ENCODE peak calls at places on chromosomes 5 and 9, in four cellular contexts. H is osteoblast; P is CD4-positive, CD25-positive, alpha-beta regulatory T cell; M is cardiac muscle cell. R is an unnamed sample.

GRCh38 chr5:163867738-163868137 is 362.3 kb downstream of the MAT2B start:
- DNase-seq in H (no peak), P (no peak), M (peak; percentile 70), R (no peak)

GRCh38 chr5:95050708-95051107 is 234.2 kb downstream of the MCTP1 start:
- DNase-seq in H (no peak), P (no peak), M (no peak), R (no peak)

GRCh38 chr5:115375922-115376321 is 79.5 kb upstream of the CCDC112 start:
- DNase-seq in H (no peak), P (no peak), M (no peak), R (no peak)

GRCh38 chr9:131752231-131752884 is 12.5 kb upstream of the RAPGEF1 start:
- DNase-seq in H (no peak), P (no peak), M (no peak), R (no peak)

GRCh38 chr5:151082274-151082902 is 1.6 kb upstream of the TNIP1 start:
- DNase-seq in H (no peak), P (no peak), M (peak; percentile 46), R (no peak)

GRCh38 chr5:34833991-34834793 is 4.8 kb upstream of the TTC23L start:
- DNase-seq in H (no peak), P (no peak), M (peak; percentile 76), R (no peak)

GRCh38 chr9:88387035-88387732 is 1.1 kb upstream of the SPIN1 start:
- DNase-seq in H (peak; percentile 82), P (no peak), M (peak; percentile 66), R (peak; percentile 25)

GRCh38 chr5:126849101-126849678 is 72.3 kb downstream of the LMNB1 start:
- DNase-seq in H (no peak), P (no peak), M (peak; percentile 84), R (no peak)

GRCh38 chr9:16294371-16294770 is 576.1 kb downstream of the BNC2 start:
- DNase-seq in H (no peak), P (no peak), M (peak; percentile 77), R (no peak)

GRCh38 chr9:32525506-32525905 is 490 bp downstream of the RIGI start:
- DNase-seq in H (no peak), P (no peak), M (peak; percentile 9), R (no peak)

GRCh38 chr5:69138796-69139195 is 28.2 kb upstream of the CCNB1 start:
- DNase-seq in H (no peak), P (no peak), M (no peak), R (no peak)

GRCh38 chr5:154607746-154608145 is 129.7 kb upstream of the HAND1 start:
- DNase-seq in H (peak; percentile 41), P (no peak), M (no peak), R (no peak)

GRCh38 chr5:58648846-58649245 is 66.0 kb downstream of the RAB3C start:
- DNase-seq in H (peak; percentile 13), P (no peak), M (no peak), R (no peak)

GRCh38 chr9:93475856-93476255 is 22.5 kb upstream of the FAM120AOS start:
- DNase-seq in H (no peak), P (no peak), M (no peak), R (no peak)

GRCh38 chr5:61000887-61001286 is 55.9 kb downstream of the NDUFAF2 start:
- DNase-seq in H (peak; percentile 8), P (no peak), M (no peak), R (no peak)

GRCh38 chr5:132013711-132014110 is 2.3 kb upstream of the ACSL6 start:
- DNase-seq in H (no peak), P (no peak), M (no peak), R (peak; percentile 19)

GRCh38 chr5:322281-322941 is 897 bp downstream of the AHRR start:
- DNase-seq in H (peak; percentile 90), P (no peak), M (peak; percentile 24), R (no peak)

GRCh38 chr5:78597858-78598415 is 50.6 kb downstream of the LHFPL2 start:
- DNase-seq in H (no peak), P (no peak), M (peak; percentile 80), R (no peak)

GRCh38 chr5:85132269-85132668 is 747.6 kb upstream of the EDIL3 start:
- DNase-seq in H (no peak), P (no peak), M (peak; percentile 2), R (no peak)

GRCh38 chr9:3514786-3515185 is 11.0 kb downstream of the RFX3 start:
- DNase-seq in H (no peak), P (no peak), M (no peak), R (no peak)

GRCh38 chr5:154771383-154771901 is 16.3 kb downstream of the LARP1 start:
- DNase-seq in H (peak; percentile 87), P (no peak), M (peak; percentile 92), R (no peak)

GRCh38 chr9:80222466-80223169 is 650.9 kb downstream of the TLE4 start:
- DNase-seq in H (peak; percentile 18), P (no peak), M (no peak), R (no peak)

GRCh38 chr5:159668556-159668955 is 247.7 kb upstream of the ADRA1B start:
- DNase-seq in H (no peak), P (no peak), M (no peak), R (no peak)

GRCh38 chr9:17839744-17840143 is 260.9 kb downstream of the SH3GL2 start:
- DNase-seq in H (no peak), P (no peak), M (no peak), R (no peak)

GRCh38 chr9:682633-683508 is 158.6 kb upstream of the DMRT1 start:
- DNase-seq in H (no peak), P (no peak), M (peak; percentile 42), R (no peak)

GRCh38 chr5:34857161-34857560 is 18.2 kb downstream of the TTC23L start:
- DNase-seq in H (no peak), P (no peak), M (no peak), R (no peak)

GRCh38 chr9:133619791-133620190 is 10.6 kb upstream of the FAM163B start:
- DNase-seq in H (peak; percentile 17), P (no peak), M (no peak), R (peak; percentile 68)

GRCh38 chr5:93831449-93831848 is 90.0 kb upstream of the POU5F2 start:
- DNase-seq in H (peak; percentile 91), P (no peak), M (peak; percentile 69), R (no peak)

GRCh38 chr5:141880961-141881801 is 3.0 kb upstream of the PCDH1 start:
- DNase-seq in H (peak; percentile 76), P (no peak), M (no peak), R (no peak)

GRCh38 chr5:172559004-172559932 is 81.8 kb upstream of the NEURL1B start:
- DNase-seq in H (peak; percentile 98), P (no peak), M (peak; percentile 97), R (no peak)

GRCh38 chr5:152689275-152689711 is 284.2 kb upstream of the NMUR2 start:
- DNase-seq in H (no peak), P (no peak), M (peak; percentile 25), R (no peak)

DNA sequence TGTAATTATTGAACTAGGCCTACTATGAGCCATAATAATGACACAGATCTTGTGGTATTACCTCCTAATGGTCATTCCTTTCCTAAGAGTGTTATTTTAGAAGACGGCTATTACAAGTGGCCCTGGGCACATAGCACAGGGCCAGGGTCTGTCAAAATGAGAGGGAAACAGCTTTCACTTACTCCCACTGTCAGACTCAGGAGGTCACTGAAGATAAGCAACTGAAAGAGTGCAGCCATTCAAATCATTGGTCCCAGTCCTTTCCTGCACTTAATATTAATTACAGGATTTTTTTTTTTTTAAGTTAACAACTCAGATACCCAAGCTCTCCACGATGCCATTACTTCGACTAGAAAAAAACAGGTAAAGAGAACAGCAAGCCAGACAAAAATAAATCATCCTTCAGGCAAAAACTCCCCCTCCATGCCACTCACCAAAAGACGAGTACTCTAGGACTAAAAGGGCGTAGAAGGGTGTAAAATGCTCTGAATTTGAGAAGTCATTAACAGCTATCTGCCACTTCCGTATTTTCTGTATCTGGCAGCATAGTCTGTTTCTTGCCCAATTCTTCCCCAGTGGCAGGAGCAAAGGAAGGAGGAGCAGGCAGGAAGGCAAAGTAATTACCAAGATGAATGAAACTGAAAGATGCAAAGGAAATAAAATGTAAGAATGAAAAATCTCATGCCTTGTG is 87.4 kb downstream of the ZNF608 start:
- DNase-seq in H (no peak), P (no peak), M (peak; percentile 40), R (no peak)
- H3K4me1 ChIP-seq in H (peaks cover 38% of the 10 kb centered on the region), P (no peaks in the 10 kb centered on the region), M (peaks cover 98% of the 10 kb centered on the region), R (no peaks in the 10 kb centered on the region)

DNA sequence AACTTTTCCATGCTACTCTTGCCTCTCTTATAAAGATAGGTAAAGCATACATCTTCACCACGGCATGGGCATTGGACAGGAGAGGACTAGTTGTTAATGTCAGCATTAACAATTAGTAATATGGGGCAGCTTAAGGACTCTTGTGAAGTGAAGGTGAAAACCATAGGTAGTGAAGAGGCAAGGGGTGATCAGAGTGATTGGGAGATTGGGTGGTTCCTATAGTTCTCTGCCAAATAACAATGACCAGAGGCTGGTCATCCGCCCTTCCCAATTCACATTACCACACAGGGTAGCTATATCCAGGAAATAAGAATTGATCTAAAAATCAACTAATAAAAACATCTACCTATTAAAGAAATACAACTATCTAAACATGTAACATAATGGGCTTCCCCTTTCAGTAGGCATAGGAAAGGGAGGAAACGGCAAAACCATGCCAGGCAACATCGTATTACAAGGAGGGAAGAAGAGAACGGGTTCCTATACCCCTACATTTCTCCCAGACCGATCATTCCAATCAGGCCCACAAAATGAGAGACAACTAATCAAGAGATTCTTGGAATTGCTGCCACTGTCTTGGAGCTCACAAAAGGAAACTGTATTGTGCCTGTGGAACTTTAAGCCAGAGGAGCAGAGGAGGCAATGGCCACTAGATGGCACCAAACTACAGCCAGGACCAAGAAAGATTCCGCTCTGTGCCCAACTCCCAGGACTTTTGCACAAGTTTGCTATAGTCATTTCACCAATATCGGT is 121.6 kb downstream of the FBXL17 start:
- DNase-seq in H (peak; percentile 65), P (peak; percentile 48), M (peak; percentile 89), R (peak; percentile 22)
- H3K4me3 ChIP-seq in H (peak overlapping the region; percentile 43), P (peak overlapping the region; percentile 22), M (no peak overlapping the region), R (no peak overlapping the region)

DNA sequence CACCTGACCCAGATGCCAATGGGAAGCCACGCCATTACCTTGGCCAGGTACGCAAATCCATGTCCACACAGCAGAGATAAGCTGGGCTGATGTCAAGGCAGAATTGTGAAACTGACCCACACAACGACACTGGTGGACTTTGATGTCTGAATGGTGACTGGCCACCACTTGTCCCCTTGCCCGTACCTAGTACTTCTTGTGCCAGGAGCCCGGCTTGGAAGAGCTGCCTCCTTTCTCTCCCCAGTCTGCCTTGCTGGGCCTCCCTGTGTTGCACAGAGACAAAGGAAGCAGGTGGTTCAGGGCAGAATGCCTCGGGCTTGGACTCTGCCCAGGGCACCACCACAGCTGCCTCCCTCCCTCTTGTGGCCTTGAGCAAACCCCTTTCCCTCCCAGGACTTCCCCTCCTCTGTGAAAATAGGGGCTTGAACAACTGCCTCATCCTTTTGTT is 23.3 kb downstream of the PTGES2 start:
- DNase-seq in H (peak; percentile 87), P (no peak), M (no peak), R (no peak)
- H3K4me1 ChIP-seq in H (peaks cover 9% of the 10 kb centered on the region), P (peaks cover 9% of the 10 kb centered on the region), M (peaks cover 11% of the 10 kb centered on the region), R (peaks cover 35% of the 10 kb centered on the region)

GRCh38 chr9:72949918-72950325 is 2.9 kb downstream of the ALDH1A1 start:
- DNase-seq in H (no peak), P (no peak), M (no peak), R (no peak)
- H3K4me3 ChIP-seq in H (no peak overlapping the region), P (no peak overlapping the region), M (no peak overlapping the region), R (no peak overlapping the region)